ENCODE peak calls at places on chromosome 19, in five cellular contexts. J is PC-3; T is effector memory CD4-positive, alpha-beta T cell; G is trophoblast cell; Y is upper lobe of left lung. R is an unnamed sample.

GRCh38 chr19:33862991-33863390 is 66.3 kb downstream of the KCTD15 start:
- DNase-seq in J (no peak), T (no peak), G (no peak), Y (no peak), R (no peak)

GRCh38 chr19:8340341-8341096 is 2.5 kb downstream of the KANK3 start:
- DNase-seq in J (no peak), T (no peak), G (no peak), Y (no peak), R (no peak)

GRCh38 chr19:15123900-15124299 is 16.7 kb downstream of the SYDE1 start:
- DNase-seq in J (no peak), T (no peak), G (no peak), Y (no peak), R (no peak)

GRCh38 chr19:31451686-31452325 is 102.6 kb upstream of the TSHZ3 start:
- DNase-seq in J (peak; percentile 17), T (no peak), G (peak; percentile 37), Y (no peak), R (no peak)

GRCh38 chr19:27735314-27735713 is 1477.6 kb downstream of the UQCRFS1 start:
- DNase-seq in J (no peak), T (no peak), G (no peak), Y (no peak), R (no peak)

GRCh38 chr19:43675269-43675879 is 5.4 kb upstream of the PLAUR start:
- DNase-seq in J (peak; percentile 93), T (no peak), G (peak; percentile 18), Y (no peak), R (no peak)

GRCh38 chr19:1343026-1343425 is 40.7 kb upstream of the NDUFS7 start:
- DNase-seq in J (no peak), T (no peak), G (no peak), Y (no peak), R (no peak)

GRCh38 chr19:17026706-17027427 is at the start of gene CPAMD8:
- DNase-seq in J (no peak), T (no peak), G (no peak), Y (peak; percentile 84), R (no peak)

GRCh38 chr19:17419154-17419490 is 725 bp upstream of the MVB12A start:
- DNase-seq in J (no peak), T (no peak), G (peak; percentile 59), Y (no peak), R (no peak)

GRCh38 chr19:43525836-43526771 is 897 bp downstream of the ETHE1 start:
- DNase-seq in J (peak; percentile 18), T (no peak), G (peak; percentile 46), Y (no peak), R (no peak)

GRCh38 chr19:17458970-17459369 is 1.8 kb downstream of the NXNL1 start:
- DNase-seq in J (no peak), T (no peak), G (no peak), Y (no peak), R (no peak)

GRCh38 chr19:22118132-22118531 is 65.8 kb downstream of the ZNF257 start:
- DNase-seq in J (no peak), T (no peak), G (no peak), Y (no peak), R (no peak)

DNA sequence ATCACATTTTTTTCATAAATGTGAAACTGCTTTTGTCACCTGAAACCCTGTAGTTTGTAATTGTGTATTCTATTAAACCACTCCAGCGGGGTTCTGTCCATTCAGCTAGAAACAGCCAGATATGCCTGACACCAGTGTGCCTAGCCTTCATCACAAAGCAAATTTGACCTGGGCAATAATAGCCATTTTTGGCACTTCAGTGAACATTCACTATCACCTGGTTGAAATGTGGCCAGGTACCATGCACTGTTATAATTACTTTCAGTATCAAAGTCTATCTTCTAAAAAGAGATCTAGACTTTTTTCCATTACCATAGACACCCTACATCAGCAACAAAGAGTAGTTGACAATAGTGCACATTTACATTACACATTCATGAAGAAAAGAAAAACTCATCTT is 64.5 kb downstream of the ZNF257 start:
- DNase-seq in J (no peak), T (no peak), G (no peak), Y (no peak), R (no peak)
- H3K9me3 ChIP-seq in J (peaks cover 39% of the 10 kb centered on the region), T (no peaks in the 10 kb centered on the region), G (peaks cover 8% of the 10 kb centered on the region), Y (peaks cover 3% of the 10 kb centered on the region), R (peaks cover 5% of the 10 kb centered on the region)

DNA sequence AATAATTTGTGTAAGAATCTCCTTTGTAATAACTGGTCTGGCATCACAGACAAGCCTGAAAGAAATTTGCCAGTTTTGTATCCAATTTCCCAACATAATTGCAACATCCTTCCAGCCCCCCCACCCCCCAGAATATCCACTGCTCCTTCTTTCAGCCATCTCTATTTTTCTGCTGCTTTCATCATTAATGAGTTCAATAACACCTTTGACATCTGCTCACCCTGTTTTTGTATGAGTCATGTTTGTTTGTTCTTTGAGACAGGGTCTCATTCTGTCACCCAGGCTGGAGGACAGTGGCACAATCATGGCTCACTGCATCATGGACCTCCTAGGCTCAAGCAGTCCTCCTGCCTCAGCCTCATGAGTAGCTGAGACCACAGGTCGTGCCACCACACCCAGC is 6.9 kb upstream of the ZC3H4 start:
- DNase-seq in J (no peak), T (no peak), G (no peak), Y (no peak), R (no peak)
- H3K9me3 ChIP-seq in J (no peaks in the 10 kb centered on the region), T (no peaks in the 10 kb centered on the region), G (no peaks in the 10 kb centered on the region), Y (no peaks in the 10 kb centered on the region), R (no peaks in the 10 kb centered on the region)

GRCh38 chr19:56643460-56643763 is 453 bp downstream of the SMIM17 start:
- DNase-seq in J (no peak), T (no peak), G (no peak), Y (no peak), R (no peak)

GRCh38 chr19:56637976-56638555 is 4.9 kb upstream of the SMIM17 start:
- DNase-seq in J (peak; percentile 76), T (no peak), G (peak; percentile 95), Y (no peak), R (no peak)

GRCh38 chr19:56639217-56639616 is 3.7 kb upstream of the SMIM17 start:
- DNase-seq in J (peak; percentile 30), T (no peak), G (peak; percentile 74), Y (no peak), R (no peak)

DNA sequence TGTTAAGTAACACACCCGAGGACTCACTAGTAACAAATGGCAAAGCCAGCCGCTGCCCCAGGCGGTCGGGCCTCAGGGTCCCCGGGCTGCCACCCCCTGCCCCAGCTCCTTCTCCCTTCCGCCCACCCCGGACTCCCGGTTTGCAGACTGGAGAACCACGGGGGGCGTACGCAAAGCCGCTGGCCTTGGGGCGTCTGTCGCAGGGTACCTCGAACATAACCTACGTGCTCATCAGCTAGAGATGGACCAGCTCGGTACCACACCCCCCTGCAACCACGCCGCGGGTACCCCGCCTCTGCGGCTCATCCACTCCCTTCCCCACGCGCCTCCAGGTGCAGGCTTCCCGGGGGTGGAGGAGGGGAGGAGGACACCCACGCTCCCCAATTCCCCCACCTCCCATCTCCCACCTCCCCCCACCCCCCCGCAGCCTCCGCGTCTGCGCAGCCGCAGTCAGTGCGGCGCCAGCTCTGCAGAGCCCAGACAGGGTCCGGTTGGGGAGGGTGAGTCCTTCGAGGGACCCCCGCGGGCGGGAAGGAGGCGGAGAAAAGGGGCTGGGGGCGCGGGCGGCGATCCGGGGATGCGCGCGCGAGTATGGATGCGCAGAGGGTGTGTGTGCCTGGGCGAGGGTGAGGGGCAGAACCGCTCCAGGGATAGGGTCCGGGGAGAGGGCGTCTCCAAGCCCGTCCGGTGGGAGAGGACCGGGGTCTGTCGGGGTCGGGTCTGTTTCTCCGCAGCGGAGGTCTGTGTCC is at the start of gene SMIM17:
- DNase-seq in J (no peak), T (no peak), G (no peak), Y (no peak), R (no peak)
- H3K9me3 ChIP-seq in J (peaks cover 53% of the 10 kb centered on the region), T (peaks cover 11% of the 10 kb centered on the region), G (peaks cover 27% of the 10 kb centered on the region), Y (peaks cover 30% of the 10 kb centered on the region), R (no peaks in the 10 kb centered on the region)

DNA sequence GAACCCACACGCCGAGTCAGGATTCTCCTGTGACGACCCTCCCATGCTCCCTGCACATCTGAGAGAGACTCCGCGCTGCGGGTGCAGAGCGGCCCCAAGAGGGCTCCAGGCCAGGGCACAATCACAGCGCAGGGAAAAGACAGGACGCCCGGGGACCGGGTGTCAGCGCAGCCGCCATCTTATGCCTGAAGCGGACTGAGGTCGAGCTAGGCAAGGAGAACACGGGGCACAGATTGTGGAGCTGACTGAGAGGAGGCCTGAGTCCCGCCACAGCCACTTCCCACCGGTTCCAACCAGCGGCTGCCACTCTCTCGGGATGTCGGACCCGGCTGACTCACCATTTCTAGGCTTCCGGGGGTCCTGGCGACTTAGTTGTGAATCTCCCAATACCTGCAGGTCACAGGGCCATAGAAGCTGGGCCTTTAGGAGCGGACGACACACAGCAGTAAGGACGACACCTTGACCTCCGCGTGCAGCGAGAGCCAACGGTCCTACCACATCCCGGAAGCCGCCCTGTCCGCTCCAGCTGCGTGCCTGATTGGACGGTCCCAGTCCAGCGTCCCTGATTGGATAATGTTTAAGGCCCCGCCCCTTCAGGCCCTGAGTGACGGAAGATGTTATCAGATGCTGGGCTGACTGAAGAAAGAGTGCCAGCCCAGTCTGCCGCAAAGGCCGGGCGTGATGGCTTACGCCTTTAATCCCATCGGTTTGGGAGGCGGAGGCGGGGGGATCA is at the start of gene ZNF728:
- DNase-seq in J (no peak), T (no peak), G (no peak), Y (peak; percentile 63), R (no peak)
- H3K9me3 ChIP-seq in J (peaks cover 7% of the 10 kb centered on the region), T (peaks cover 4% of the 10 kb centered on the region), G (peaks cover 13% of the 10 kb centered on the region), Y (peaks cover 14% of the 10 kb centered on the region), R (no peaks in the 10 kb centered on the region)

GRCh38 chr19:46755853-46756543 is 9.7 kb upstream of the STRN4 start:
- DNase-seq in J (no peak), T (no peak), G (no peak), Y (peak; percentile 86), R (no peak)
- H3K9me3 ChIP-seq in J (no peaks in the 10 kb centered on the region), T (no peaks in the 10 kb centered on the region), G (no peaks in the 10 kb centered on the region), Y (no peaks in the 10 kb centered on the region), R (no peaks in the 10 kb centered on the region)

GRCh38 chr19:9348253-9348652 is 14.6 kb upstream of the ZNF177 start:
- DNase-seq in J (no peak), T (no peak), G (no peak), Y (no peak), R (no peak)
- H3K9me3 ChIP-seq in J (peaks cover 70% of the 10 kb centered on the region), T (peaks cover 48% of the 10 kb centered on the region), G (peaks cover 13% of the 10 kb centered on the region), Y (peaks cover 96% of the 10 kb centered on the region), R (peaks cover 21% of the 10 kb centered on the region)

DNA sequence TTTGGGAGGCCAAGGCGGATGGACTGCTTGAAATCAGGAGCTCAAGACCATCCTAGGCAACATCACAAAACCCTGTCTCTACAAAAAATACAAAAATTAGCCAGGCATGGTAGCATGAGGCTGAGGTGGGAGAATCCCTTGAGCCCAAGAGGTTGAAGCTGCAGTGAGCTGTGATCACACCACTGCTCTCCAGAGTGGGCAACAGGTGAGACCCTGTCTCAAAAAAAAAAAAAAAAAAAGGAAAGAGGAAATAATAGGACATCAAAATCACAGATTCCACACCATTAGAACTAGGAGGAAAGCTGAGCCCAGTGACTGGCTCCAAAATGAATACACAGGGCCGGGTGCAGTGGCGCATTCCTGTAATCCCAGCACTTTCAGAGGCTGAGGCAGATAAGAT is 3.2 kb upstream of the ZNF8 start:
- DNase-seq in J (no peak), T (no peak), G (no peak), Y (no peak), R (no peak)
- H3K9me3 ChIP-seq in J (peaks cover 12% of the 10 kb centered on the region), T (peaks cover 15% of the 10 kb centered on the region), G (peaks cover 2% of the 10 kb centered on the region), Y (peaks cover 52% of the 10 kb centered on the region), R (peaks cover 7% of the 10 kb centered on the region)

GRCh38 chr19:11783767-11784166 is 14.6 kb upstream of the ZNF491 start:
- DNase-seq in J (no peak), T (no peak), G (no peak), Y (no peak), R (no peak)

GRCh38 chr19:11780431-11781020 is 13.7 kb downstream of the ZNF441 start:
- DNase-seq in J (no peak), T (no peak), G (no peak), Y (no peak), R (no peak)

GRCh38 chr19:11784356-11784755 is 14.0 kb upstream of the ZNF491 start:
- DNase-seq in J (no peak), T (no peak), G (no peak), Y (no peak), R (no peak)

GRCh38 chr19:11781295-11782057 is 14.7 kb downstream of the ZNF441 start:
- DNase-seq in J (no peak), T (no peak), G (peak; percentile 83), Y (no peak), R (no peak)
- H3K9me3 ChIP-seq in J (peaks cover 68% of the 10 kb centered on the region), T (peaks cover 44% of the 10 kb centered on the region), G (peaks cover 6% of the 10 kb centered on the region), Y (peaks cover 95% of the 10 kb centered on the region), R (peaks cover 49% of the 10 kb centered on the region)

R was measured in T-helper 17 cell.